ENCODE peak calls at places on chromosomes 13 and 19, in seven cellular contexts. Y is activated naive CD4-positive, alpha-beta T cell; Z is AML-193; L is activated naive CD8-positive, alpha-beta T cell treated with anti-CD3 and anti-CD28 coated beads for 36 hours; K is AG04449; P is T-cell; B is C1 segment of cervical spinal cord. W is an unnamed sample.

GRCh38 chr13:73063166-73063565 is 4.4 kb downstream of the KLF5 start:
- DNase-seq in Y (no peak), Z (no peak), L (no peak), K (no peak), P (no peak), B (no peak), W (no peak)

GRCh38 chr13:43489168-43489730 is 297.5 kb downstream of the ENOX1 start:
- DNase-seq in Y (no peak), Z (no peak), L (no peak), K (no peak), P (no peak), B (no peak), W (no peak)

GRCh38 chr13:98403076-98403475 is 173.8 kb downstream of the STK24 start:
- DNase-seq in Y (no peak), Z (no peak), L (no peak), K (no peak), P (no peak), B (no peak), W (no peak)

GRCh38 chr13:24684600-24684998 is 4.4 kb downstream of the ATP12A start:
- DNase-seq in Y (no peak), Z (no peak), L (peak; percentile 46), K (no peak), P (no peak), B (no peak), W (peak; percentile 90)

GRCh38 chr19:10228925-10229324 is 2.2 kb downstream of the S1PR2 start:
- DNase-seq in Y (no peak), Z (no peak), L (no peak), K (no peak), P (peak; percentile 13), B (no peak), W (no peak)

GRCh38 chr13:83753912-83754624 is 128.2 kb downstream of the SLITRK1 start:
- DNase-seq in Y (no peak), Z (no peak), L (no peak), K (no peak), P (no peak), B (no peak), W (no peak)

GRCh38 chr19:13195678-13196077 is 45.5 kb downstream of the IER2 start:
- DNase-seq in Y (no peak), Z (no peak), L (no peak), K (no peak), P (peak; percentile 53), B (no peak), W (peak; percentile 76)

GRCh38 chr19:43789029-43789428 is 8.3 kb upstream of the KCNN4 start:
- DNase-seq in Y (no peak), Z (peak; percentile 25), L (no peak), K (no peak), P (no peak), B (no peak), W (peak; percentile 41)

GRCh38 chr13:60583196-60583908 is 186.3 kb downstream of the TDRD3 start:
- DNase-seq in Y (no peak), Z (no peak), L (no peak), K (peak; percentile 12), P (no peak), B (no peak), W (peak; percentile 66)